ENCODE peak calls at places on chromosomes 12 and 14, in six cellular contexts. B is Peyer's patch, C is endothelial cell of umbilical vein, U is suprapubic skin, O is IMR-90, Q is adrenal gland. Y is an unnamed sample.

GRCh38 chr14:94423465-94424056 is 29.0 kb downstream of the SERPINA11 start:
- DNase-seq in C (peak; percentile 41), O (peak; percentile 59), B (peak; percentile 72), Q (peak; percentile 79), U (peak; percentile 82), Y (peak; percentile 60)

GRCh38 chr14:94307410-94307992 is 14.4 kb upstream of the SERPINA10 start:
- DNase-seq in U (no peak), C (no peak), B (no peak), Q (no peak), O (no peak), Y (no peak)

GRCh38 chr12:91406920-91407341 is 224.3 kb upstream of the DCN start:
- DNase-seq in B (no peak), O (no peak), Q (no peak), C (peak; percentile 67), U (no peak), Y (peak; percentile 8)

GRCh38 chr12:56229819-56230448 is at the start of gene SLC39A5:
- DNase-seq in O (no peak), U (no peak), B (peak; percentile 78), C (no peak), Q (no peak), Y (no peak)

GRCh38 chr14:99971929-99972747 is 93.1 kb upstream of the EVL start:
- DNase-seq in C (no peak), Q (no peak), B (no peak), U (no peak), O (peak; percentile 21), Y (no peak)

GRCh38 chr12:88934163-88934747 is 354.0 kb upstream of the KITLG start:
- DNase-seq in Q (no peak), C (peak; percentile 39), U (no peak), O (peak; percentile 57), B (no peak), Y (no peak)

GRCh38 chr14:76322594-76323220 is 53.2 kb upstream of the ESRRB start:
- DNase-seq in B (no peak), C (no peak), Q (no peak), U (no peak), O (no peak), Y (no peak)

GRCh38 chr14:53855127-53855526 is 101.5 kb downstream of the BMP4 start:
- DNase-seq in C (no peak), O (no peak), Q (no peak), U (no peak), B (no peak), Y (no peak)

GRCh38 chr12:62435337-62436163 is 31.1 kb upstream of the MON2 start:
- DNase-seq in C (peak; percentile 52), Q (peak; percentile 73), O (peak; percentile 63), U (no peak), B (peak; percentile 54), Y (no peak)

GRCh38 chr14:95336192-95336760 is 16.6 kb upstream of the CLMN start:
- DNase-seq in O (no peak), Q (no peak), U (no peak), C (no peak), B (no peak), Y (no peak)

GRCh38 chr12:121568503-121568902 is 12.3 kb downstream of the KDM2B start:
- DNase-seq in U (no peak), C (no peak), O (no peak), Q (no peak), B (no peak), Y (no peak)

GRCh38 chr14:75968461-75968860 is 13.3 kb downstream of the TGFB3 start:
- DNase-seq in C (no peak), O (no peak), B (no peak), U (no peak), Q (no peak), Y (no peak)

GRCh38 chr12:21248679-21249078 is 86.0 kb downstream of the SLCO1A2 start:
- DNase-seq in O (no peak), B (no peak), C (peak; percentile 22), Q (no peak), U (no peak), Y (no peak)

GRCh38 chr14:44657688-44658388 is 150.8 kb upstream of the FSCB start:
- DNase-seq in U (no peak), Q (no peak), C (no peak), O (peak; percentile 0), B (no peak), Y (no peak)

GRCh38 chr12:118035194-118036041 is 18.9 kb downstream of the RFC5 start:
- DNase-seq in U (no peak), Q (no peak), B (no peak), C (peak; percentile 26), O (peak; percentile 22), Y (no peak)

GRCh38 chr14:39426605-39427004 is 5.6 kb downstream of the FBXO33 start:
- DNase-seq in O (peak; percentile 59), B (no peak), C (peak; percentile 77), Q (no peak), U (no peak), Y (no peak)

GRCh38 chr12:79083181-79083580 is 218.6 kb downstream of the SYT1 start:
- DNase-seq in Q (no peak), B (no peak), C (peak; percentile 1), O (peak; percentile 7), U (no peak), Y (no peak)

GRCh38 chr12:102769323-102769916 is 147.6 kb downstream of the PAH start:
- DNase-seq in C (peak; percentile 34), Q (peak; percentile 53), U (peak; percentile 80), O (peak; percentile 58), B (no peak), Y (peak; percentile 19)

GRCh38 chr12:54282949-54283593 is 2.5 kb downstream of the HNRNPA1 start:
- DNase-seq in O (no peak), U (no peak), C (no peak), Q (no peak), B (no peak), Y (no peak)

GRCh38 chr12:54280401-54281260 is at the start of gene HNRNPA1:
- DNase-seq in Q (peak; percentile 99), O (peak; percentile 100), B (peak; percentile 91), U (peak; percentile 98), C (peak; percentile 100), Y (peak; percentile 84)

GRCh38 chr12:54285150-54286041 is 4.9 kb downstream of the HNRNPA1 start:
- DNase-seq in U (no peak), Q (no peak), O (no peak), C (no peak), B (no peak), Y (no peak)

GRCh38 chr12:54287316-54288157 is 7.0 kb downstream of the HNRNPA1 start:
- DNase-seq in U (no peak), B (no peak), Q (no peak), C (no peak), O (no peak), Y (no peak)

GRCh38 chr12:54286042-54286931 is 5.8 kb downstream of the HNRNPA1 start:
- DNase-seq in B (no peak), C (no peak), O (no peak), U (no peak), Q (no peak), Y (no peak)
- TF ChIP-seq POLR2A in B (no peak), C (peak; percentile 41), O (peak; percentile 35), U (no peak), Q (no peak), Y (no peak)

DNA sequence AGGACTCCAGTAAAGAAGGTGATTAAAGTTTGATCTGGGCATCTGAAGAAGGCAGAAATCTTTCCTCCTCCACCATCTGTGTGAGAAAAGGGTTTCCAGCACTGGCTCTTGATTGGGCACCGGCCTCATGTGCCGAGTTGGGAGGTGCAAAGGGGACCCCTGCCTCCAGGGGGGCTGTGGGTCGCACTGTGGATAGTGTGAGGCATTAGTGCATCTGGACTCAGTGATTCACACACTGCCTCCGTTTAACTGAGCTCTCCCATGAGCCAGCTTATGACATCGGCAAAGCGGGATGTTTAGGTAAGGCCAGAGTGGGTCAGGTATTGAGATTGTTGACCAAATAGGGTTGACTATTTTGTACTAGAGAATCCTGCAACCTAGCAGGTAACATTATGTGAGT is 8.9 kb downstream of the C1S start:
- DNase-seq in B (no peak), C (no peak), Q (no peak), O (no peak), U (no peak), Y (no peak)
- TF ChIP-seq POLR2A in B (no peak), C (no peak), Q (no peak), O (no peak), U (no peak), Y (no peak)

DNA sequence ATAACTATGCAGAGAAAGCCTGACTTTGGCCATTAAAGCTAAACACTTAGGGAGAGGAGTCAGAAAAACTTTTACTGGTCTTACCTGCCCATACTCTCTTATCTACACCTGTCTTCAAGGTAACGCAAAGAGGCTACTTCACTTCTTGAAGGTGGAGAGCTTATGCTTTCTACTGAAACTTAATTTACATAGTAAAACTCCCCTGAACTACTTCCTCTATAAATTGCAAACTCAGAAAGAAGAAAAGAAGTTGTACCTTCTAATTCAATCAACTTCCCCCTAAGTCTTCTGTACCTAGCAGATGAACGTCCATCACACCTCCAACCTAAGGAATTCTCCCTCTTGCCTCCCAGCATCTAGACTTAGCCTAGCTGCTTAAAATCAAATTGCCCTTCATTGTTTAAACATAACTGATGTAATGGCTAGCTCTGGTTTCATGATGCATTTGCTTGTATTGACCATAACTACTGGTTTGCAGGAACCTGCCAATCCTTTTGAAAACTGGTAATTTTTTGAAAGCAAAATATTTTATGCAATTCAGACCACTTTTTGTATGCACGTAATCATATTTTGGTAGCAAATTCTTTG is 87.7 kb downstream of the STON2 start:
- DNase-seq in Q (no peak), O (no peak), C (no peak), B (no peak), U (no peak), Y (no peak)
- TF ChIP-seq POLR2A in Q (no peak), O (no peak), C (no peak), B (no peak), U (no peak), Y (no peak)

DNA sequence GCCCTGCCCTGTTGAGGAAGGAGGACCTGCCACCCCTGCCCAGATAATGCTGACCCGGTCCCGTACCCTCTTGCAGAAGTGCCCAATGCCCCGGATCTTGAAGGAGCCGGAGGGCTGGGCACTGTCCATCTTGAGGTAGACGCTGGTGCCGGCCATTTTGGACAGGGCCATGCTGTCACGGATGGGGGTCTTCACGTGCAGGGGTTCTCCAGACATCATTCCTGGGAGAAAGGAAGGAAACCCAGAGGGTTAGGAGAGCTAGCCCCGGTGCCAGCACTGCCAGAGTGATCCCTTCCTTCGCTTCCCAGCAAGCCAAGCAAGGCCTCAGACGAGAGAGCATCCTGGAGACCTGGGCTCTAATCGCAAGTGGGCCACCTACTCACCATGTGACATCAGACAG is 4.2 kb downstream of the SDS start:
- DNase-seq in O (no peak), B (no peak), C (no peak), U (no peak), Q (no peak), Y (no peak)
- TF ChIP-seq POLR2A in O (no peak), B (no peak), C (no peak), U (no peak), Q (no peak), Y (no peak)